ENCODE peak calls at places on chromosomes 12 and 14, in seven cellular contexts. L, P, C, Z, V, F and R are unnamed samples.

GRCh38 chr12:120148011-120148410 is 31.5 kb upstream of the RAB35 start:
- DNase-seq in L (no peak), P (no peak), C (no peak), Z (no peak), V (no peak), F (no peak), R (peak; percentile 56)

GRCh38 chr14:105538481-105539049 is 12.2 kb downstream of the TMEM121 start:
- DNase-seq in L (no peak), P (no peak), C (no peak), Z (peak; percentile 36), V (no peak), F (no peak), R (no peak)

GRCh38 chr12:93266-94005 is 26.9 kb downstream of the IQSEC3 start:
- DNase-seq in L (no peak), P (no peak), C (no peak), Z (no peak), V (no peak), F (no peak), R (no peak)

GRCh38 chr12:67710582-67710981 is 62.0 kb downstream of the DYRK2 start:
- DNase-seq in L (no peak), P (no peak), C (peak; percentile 62), Z (no peak), V (no peak), F (no peak), R (no peak)

GRCh38 chr12:113030875-113031525 is 25.5 kb upstream of the DTX1 start:
- DNase-seq in L (peak; percentile 24), P (no peak), C (peak; percentile 52), Z (no peak), V (no peak), F (peak; percentile 82), R (no peak)

GRCh38 chr14:32596390-32596789 is 267.3 kb downstream of the AKAP6 start:
- DNase-seq in L (no peak), P (no peak), C (no peak), Z (no peak), V (no peak), F (no peak), R (no peak)

GRCh38 chr12:663293-663871 is at the start of gene NINJ2:
- DNase-seq in L (no peak), P (no peak), C (no peak), Z (no peak), V (peak; percentile 18), F (no peak), R (no peak)

GRCh38 chr12:30753761-30754382 is 879 bp downstream of the CAPRIN2 start:
- DNase-seq in L (no peak), P (no peak), C (peak; percentile 32), Z (no peak), V (no peak), F (no peak), R (no peak)

GRCh38 chr12:39671898-39672875 is 52.6 kb upstream of the ABCD2 start:
- DNase-seq in L (no peak), P (no peak), C (no peak), Z (no peak), V (no peak), F (no peak), R (no peak)

GRCh38 chr14:99538275-99538674 is 57.1 kb downstream of the CCNK start:
- DNase-seq in L (peak; percentile 87), P (no peak), C (peak; percentile 25), Z (no peak), V (no peak), F (no peak), R (no peak)

GRCh38 chr12:128798543-128799341 is 25.0 kb downstream of the SLC15A4 start:
- DNase-seq in L (peak; percentile 26), P (no peak), C (no peak), Z (peak; percentile 87), V (no peak), F (no peak), R (no peak)

GRCh38 chr12:14959463-14959862 is 1.9 kb downstream of the ARHGDIB start:
- DNase-seq in L (no peak), P (no peak), C (no peak), Z (no peak), V (no peak), F (no peak), R (no peak)

GRCh38 chr14:69693145-69693544 is 73.8 kb upstream of the SRSF5 start:
- DNase-seq in L (peak; percentile 36), P (no peak), C (no peak), Z (no peak), V (peak; percentile 45), F (no peak), R (no peak)

GRCh38 chr14:69693823-69694729 is 72.9 kb upstream of the SRSF5 start:
- DNase-seq in L (peak; percentile 85), P (no peak), C (no peak), Z (no peak), V (no peak), F (no peak), R (no peak)

GRCh38 chr14:69694730-69695663 is 71.9 kb upstream of the SRSF5 start:
- DNase-seq in L (peak; percentile 17), P (no peak), C (peak; percentile 63), Z (no peak), V (no peak), F (no peak), R (no peak)

GRCh38 chr14:69690042-69690441 is 76.9 kb upstream of the SRSF5 start:
- DNase-seq in L (no peak), P (no peak), C (no peak), Z (no peak), V (no peak), F (no peak), R (no peak)

DNA sequence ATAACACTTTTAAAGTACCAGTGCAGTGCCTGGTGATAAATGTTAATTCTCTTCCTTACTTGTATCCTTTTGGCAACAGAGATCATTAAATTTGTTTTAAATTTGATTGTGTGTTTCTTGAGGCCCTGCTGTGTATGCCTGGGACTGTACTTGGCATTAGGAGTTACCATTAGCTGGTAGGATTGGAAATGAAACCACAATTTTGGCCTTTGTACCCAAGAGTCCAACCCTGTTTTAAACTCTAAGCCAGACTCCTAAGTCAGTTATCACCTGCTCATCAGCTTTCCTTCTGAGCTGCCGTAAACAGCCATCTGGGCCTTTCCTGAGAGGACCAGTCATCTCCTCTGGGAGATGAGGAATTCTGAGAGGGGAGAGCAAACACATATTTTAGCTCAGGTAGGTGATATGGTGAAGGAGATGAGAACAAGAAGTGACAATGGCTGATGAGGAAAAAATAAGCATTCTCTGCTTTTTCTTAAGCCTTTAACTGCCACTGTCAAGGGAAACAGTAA is 74.3 kb upstream of the SRSF5 start:
- DNase-seq in L (no peak), P (no peak), C (no peak), Z (no peak), V (no peak), F (no peak), R (no peak)
- H3K4me1 ChIP-seq in L (peaks cover 60% of the 10 kb centered on the region), P (peaks cover 36% of the 10 kb centered on the region), C (peaks cover 25% of the 10 kb centered on the region), Z (peaks cover 56% of the 10 kb centered on the region), V (peaks cover 99% of the 10 kb centered on the region), F (peaks cover 4% of the 10 kb centered on the region), R (no peaks in the 10 kb centered on the region)

GRCh38 chr14:97412933-97413574 is 615.9 kb downstream of the VRK1 start:
- DNase-seq in L (no peak), P (no peak), C (no peak), Z (no peak), V (no peak), F (no peak), R (no peak)
- H3K4me3 ChIP-seq in L (no peak overlapping the region), P (peak overlapping the region; percentile 46), C (no peak overlapping the region), Z (no peak overlapping the region), V (peak overlapping the region; percentile 50), F (no peak overlapping the region), R (no peak overlapping the region)

GRCh38 chr12:132736913-132737312 is 24.7 kb downstream of the ANKLE2 start:
- DNase-seq in L (no peak), P (no peak), C (no peak), Z (no peak), V (no peak), F (no peak), R (peak; percentile 38)

GRCh38 chr12:132736378-132736777 is 25.3 kb downstream of the ANKLE2 start:
- DNase-seq in L (no peak), P (no peak), C (no peak), Z (no peak), V (no peak), F (no peak), R (no peak)

GRCh38 chr12:132731574-132731973 is 20.9 kb downstream of the PGAM5 start:
- DNase-seq in L (no peak), P (no peak), C (no peak), Z (no peak), V (no peak), F (no peak), R (peak; percentile 17)

GRCh38 chr12:132734206-132734605 is 23.6 kb downstream of the PGAM5 start:
- DNase-seq in L (no peak), P (no peak), C (no peak), Z (no peak), V (no peak), F (no peak), R (no peak)

GRCh38 chr12:132735496-132735895 is 24.9 kb downstream of the PGAM5 start:
- DNase-seq in L (no peak), P (no peak), C (no peak), Z (no peak), V (no peak), F (no peak), R (no peak)
- H3K36me3 ChIP-seq in L (peaks cover 77% of the 10 kb centered on the region), P (peaks cover 53% of the 10 kb centered on the region), C (peaks cover 78% of the 10 kb centered on the region), Z (peaks cover 89% of the 10 kb centered on the region), V (peaks cover 87% of the 10 kb centered on the region), F (peaks cover 47% of the 10 kb centered on the region), R (peaks cover 5% of the 10 kb centered on the region)

GRCh38 chr12:12719496-12719895 is 2.3 kb downstream of the CDKN1B start:
- DNase-seq in L (no peak), P (no peak), C (no peak), Z (no peak), V (no peak), F (no peak), R (no peak)
- H3K4me1 ChIP-seq in L (peaks cover 29% of the 10 kb centered on the region), P (peaks cover 22% of the 10 kb centered on the region), C (peaks cover 13% of the 10 kb centered on the region), Z (peaks cover 64% of the 10 kb centered on the region), V (peaks cover 95% of the 10 kb centered on the region), F (peaks cover 33% of the 10 kb centered on the region), R (peaks cover 4% of the 10 kb centered on the region)

GRCh38 chr12:77323778-77324415 is 258.5 kb upstream of the E2F7 start:
- DNase-seq in L (no peak), P (no peak), C (no peak), Z (no peak), V (no peak), F (no peak), R (no peak)
- H3K4me3 ChIP-seq in L (no peak overlapping the region), P (no peak overlapping the region), C (no peak overlapping the region), Z (no peak overlapping the region), V (peak overlapping the region; percentile 78), F (no peak overlapping the region), R (no peak overlapping the region)

DNA sequence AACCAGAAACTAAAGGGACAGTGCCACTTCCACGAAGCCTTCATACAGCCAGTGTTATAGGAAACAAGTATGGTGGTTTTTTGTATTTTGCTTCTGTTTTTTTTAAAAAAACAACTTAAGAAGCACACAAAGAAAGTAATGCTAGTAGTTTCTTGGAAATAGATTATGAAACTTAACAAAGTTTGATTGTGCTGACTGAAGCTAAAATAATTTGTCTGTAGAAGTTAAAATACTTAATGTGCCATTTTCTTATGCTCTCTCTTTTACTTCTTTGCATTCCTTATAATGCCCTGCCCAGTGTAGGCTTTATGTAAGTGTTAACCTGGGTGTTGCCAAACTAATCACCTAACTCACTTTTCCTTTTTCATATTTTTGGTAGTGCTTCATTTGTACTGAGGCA is 16.4 kb downstream of the HCFC2 start:
- DNase-seq in L (no peak), P (no peak), C (no peak), Z (no peak), V (no peak), F (no peak), R (no peak)
- H3K36me3 ChIP-seq in L (peaks cover 11% of the 10 kb centered on the region), P (peaks cover 8% of the 10 kb centered on the region), C (peaks cover 22% of the 10 kb centered on the region), Z (peaks cover 73% of the 10 kb centered on the region), V (peaks cover 59% of the 10 kb centered on the region), F (no peaks in the 10 kb centered on the region), R (peaks cover 4% of the 10 kb centered on the region)